ENCODE peak calls at places on chromosomes 13 and 19, in four cellular contexts. J, X, F and L are unnamed samples.

GRCh38 chr13:82654851-82655517 is 1227.3 kb downstream of the SLITRK1 start:
- DNase-seq in X (peak), J (no peak), F (no peak), L (no peak)

GRCh38 chr19:49801966-49802661 is 11.0 kb downstream of the FUZ start:
- DNase-seq in F (peak), X (peak), J (no peak), L (peak)

GRCh38 chr19:48041877-48042580 is 1.9 kb downstream of the CABP5 start:
- DNase-seq in J (peak), F (no peak), X (no peak), L (no peak)

GRCh38 chr19:6887326-6887725 is at the start of gene ADGRE1:
- DNase-seq in J (no peak), F (no peak), X (no peak), L (no peak)

GRCh38 chr19:30374791-30375650 is 2.8 kb downstream of the ZNF536 start:
- DNase-seq in J (no peak), F (peak), X (no peak), L (peak)

GRCh38 chr19:5831152-5831551 is 8.3 kb downstream of the FUT6 start:
- DNase-seq in F (no peak), J (no peak), X (no peak), L (no peak)

GRCh38 chr19:32814046-32814445 is 55.5 kb downstream of the SLC7A9 start:
- DNase-seq in F (no peak), J (no peak), X (no peak), L (no peak)

GRCh38 chr13:44331912-44332840 is 41.4 kb upstream of the SERP2 start:
- DNase-seq in J (no peak), X (peak), F (no peak), L (no peak)

GRCh38 chr19:55437410-55437809 is 5.7 kb downstream of the SHISA7 start:
- DNase-seq in J (peak), F (peak), X (peak), L (peak)

GRCh38 chr13:74305876-74306275 is 171.7 kb upstream of the KLF12 start:
- DNase-seq in F (peak), X (no peak), J (no peak), L (peak)

GRCh38 chr13:109862627-109863026 is 76.2 kb upstream of the IRS2 start:
- DNase-seq in J (peak), X (peak), F (no peak), L (no peak)

GRCh38 chr13:38697628-38698333 is 10.9 kb downstream of the FREM2 start:
- DNase-seq in X (no peak), J (no peak), F (peak), L (no peak)

GRCh38 chr19:47190167-47190727 is 40.8 kb downstream of the BBC3 start:
- DNase-seq in J (no peak), X (peak), F (no peak), L (no peak)

GRCh38 chr13:46168341-46168740 is 13.6 kb downstream of the LCP1 start:
- DNase-seq in J (peak), F (no peak), X (no peak), L (no peak)

GRCh38 chr19:1418951-1419735 is 11.8 kb downstream of the DAZAP1 start:
- DNase-seq in F (no peak), X (no peak), J (no peak), L (no peak)
- H3K23ac ChIP-seq in F (no peak), X (no peak), J (no peak), L (no peak)

GRCh38 chr13:98474761-98475160 is 102.1 kb downstream of the STK24 start:
- DNase-seq in J (no peak), F (no peak), X (no peak), L (no peak)

GRCh38 chr13:98476538-98476966 is 100.4 kb downstream of the STK24 start:
- DNase-seq in X (peak), J (no peak), F (peak), L (peak)

GRCh38 chr13:98476106-98476505 is 100.8 kb downstream of the STK24 start:
- DNase-seq in F (peak), X (no peak), J (no peak), L (peak)

GRCh38 chr13:98474292-98474691 is 102.6 kb downstream of the STK24 start:
- DNase-seq in F (no peak), X (no peak), J (no peak), L (no peak)

GRCh38 chr13:98475521-98475920 is 101.4 kb downstream of the STK24 start:
- DNase-seq in X (no peak), J (no peak), F (peak), L (peak)
- H3K18ac ChIP-seq in X (no peak), J (no peak), F (no peak), L (no peak)

GRCh38 chr19:17470204-17470841 is at the start of gene SLC27A1:
- DNase-seq in J (peak), X (peak), F (peak), L (peak)

GRCh38 chr19:17467471-17468301 is 2.6 kb upstream of the SLC27A1 start:
- DNase-seq in F (no peak), J (no peak), X (no peak), L (no peak)

GRCh38 chr19:17469092-17469370 is 1.3 kb upstream of the SLC27A1 start:
- DNase-seq in J (no peak), F (no peak), X (peak), L (no peak)

GRCh38 chr19:17468302-17469091 is 1.8 kb upstream of the SLC27A1 start:
- DNase-seq in J (no peak), X (no peak), F (no peak), L (no peak)

GRCh38 chr19:17469371-17470203 is 737 bp upstream of the SLC27A1 start:
- DNase-seq in X (peak), F (peak), J (peak), L (peak)
- H3K23ac ChIP-seq in X (no peak), F (no peak), J (no peak), L (no peak)

GRCh38 chr13:30873519-30873918 is 32.6 kb upstream of the MEDAG start:
- DNase-seq in J (no peak), F (peak), X (peak), L (no peak)
- H3K18ac ChIP-seq in J (no peak), F (no peak), X (peak), L (no peak)